ENCODE peak calls at places on chromosomes 2 and 18, in ten cellular contexts. D, W, T, P, Z, S, Q, E, J and V are unnamed samples.

GRCh38 chr18:75472391-75472790 is 44.9 kb upstream of the SMIM21 start:
- DNase-seq in D (no peak), W (no peak), T (no peak), P (no peak), Z (no peak), S (no peak), Q (no peak), E (no peak), J (no peak), V (no peak)

GRCh38 chr2:230441188-230441897 is 25.3 kb downstream of the SP100 start:
- DNase-seq in D (no peak), W (peak), T (no peak), P (no peak), Z (no peak), S (no peak), Q (peak), E (peak), J (no peak), V (no peak)

GRCh38 chr2:134118279-134119116 is 135.4 kb upstream of the MGAT5 start:
- DNase-seq in D (peak), W (peak), T (peak), P (peak), Z (peak), S (peak), Q (peak), E (peak), J (peak), V (peak)

GRCh38 chr2:2763351-2763997 is 432.4 kb upstream of the MYT1L start:
- DNase-seq in D (no peak), W (peak), T (no peak), P (no peak), Z (no peak), S (no peak), Q (no peak), E (no peak), J (no peak), V (no peak)

GRCh38 chr2:231191896-231192872 is 6.2 kb upstream of the ARMC9 start:
- DNase-seq in D (peak), W (no peak), T (peak), P (no peak), Z (peak), S (peak), Q (no peak), E (peak), J (peak), V (peak)

GRCh38 chr2:200306969-200307811 is 697 bp downstream of the SPATS2L start:
- DNase-seq in D (peak), W (peak), T (peak), P (no peak), Z (peak), S (peak), Q (no peak), E (peak), J (peak), V (peak)

GRCh38 chr2:29920130-29920577 is 1.2 kb downstream of the ALK start:
- DNase-seq in D (peak), W (peak), T (peak), P (no peak), Z (no peak), S (peak), Q (no peak), E (peak), J (no peak), V (peak)

GRCh38 chr2:71576541-71576940 is 123.2 kb downstream of the DYSF start:
- DNase-seq in D (no peak), W (no peak), T (no peak), P (no peak), Z (peak), S (no peak), Q (no peak), E (no peak), J (no peak), V (no peak)

GRCh38 chr2:237614151-237614720 is 13.2 kb upstream of the LRRFIP1 start:
- DNase-seq in D (no peak), W (no peak), T (peak), P (no peak), Z (no peak), S (peak), Q (no peak), E (peak), J (peak), V (no peak)

GRCh38 chr2:8704906-8705305 is 23.1 kb downstream of the ID2 start:
- DNase-seq in D (no peak), W (no peak), T (no peak), P (no peak), Z (no peak), S (no peak), Q (no peak), E (no peak), J (no peak), V (no peak)

GRCh38 chr2:191020742-191021381 is 6.9 kb upstream of the STAT1 start:
- DNase-seq in D (peak), W (no peak), T (peak), P (no peak), Z (peak), S (peak), Q (no peak), E (no peak), J (peak), V (peak)

GRCh38 chr2:234725528-234726264 is 226.1 kb upstream of the SH3BP4 start:
- DNase-seq in D (no peak), W (no peak), T (no peak), P (no peak), Z (no peak), S (no peak), Q (no peak), E (no peak), J (no peak), V (no peak)

GRCh38 chr2:233210843-233211600 is 40.5 kb upstream of the ATG16L1 start:
- DNase-seq in D (peak), W (peak), T (no peak), P (peak), Z (peak), S (no peak), Q (no peak), E (peak), J (no peak), V (peak)

GRCh38 chr2:19474128-19474527 is 115.7 kb upstream of the OSR1 start:
- DNase-seq in D (no peak), W (no peak), T (peak), P (no peak), Z (peak), S (no peak), Q (peak), E (no peak), J (peak), V (peak)

GRCh38 chr2:101152195-101153076 is 1.3 kb upstream of the TBC1D8 start:
- DNase-seq in D (peak), W (peak), T (peak), P (peak), Z (no peak), S (peak), Q (peak), E (peak), J (peak), V (peak)

GRCh38 chr2:158740127-158740526 is 55.0 kb upstream of the DAPL1 start:
- DNase-seq in D (no peak), W (no peak), T (no peak), P (no peak), Z (no peak), S (no peak), Q (no peak), E (no peak), J (no peak), V (no peak)

GRCh38 chr2:212489719-212490346 is 48.8 kb downstream of the ERBB4 start:
- DNase-seq in D (no peak), W (no peak), T (no peak), P (no peak), Z (no peak), S (no peak), Q (peak), E (no peak), J (no peak), V (no peak)

GRCh38 chr2:74148457-74149248 is 941 bp upstream of the BOLA3 start:
- DNase-seq in D (no peak), W (no peak), T (no peak), P (no peak), Z (no peak), S (no peak), Q (no peak), E (no peak), J (no peak), V (no peak)
- TF ChIP-seq POLR2A in D (no peak), W (no peak), T (no peak), P (no peak), Z (no peak), S (no peak), Q (peak), E (peak), J (no peak), V (no peak)

DNA sequence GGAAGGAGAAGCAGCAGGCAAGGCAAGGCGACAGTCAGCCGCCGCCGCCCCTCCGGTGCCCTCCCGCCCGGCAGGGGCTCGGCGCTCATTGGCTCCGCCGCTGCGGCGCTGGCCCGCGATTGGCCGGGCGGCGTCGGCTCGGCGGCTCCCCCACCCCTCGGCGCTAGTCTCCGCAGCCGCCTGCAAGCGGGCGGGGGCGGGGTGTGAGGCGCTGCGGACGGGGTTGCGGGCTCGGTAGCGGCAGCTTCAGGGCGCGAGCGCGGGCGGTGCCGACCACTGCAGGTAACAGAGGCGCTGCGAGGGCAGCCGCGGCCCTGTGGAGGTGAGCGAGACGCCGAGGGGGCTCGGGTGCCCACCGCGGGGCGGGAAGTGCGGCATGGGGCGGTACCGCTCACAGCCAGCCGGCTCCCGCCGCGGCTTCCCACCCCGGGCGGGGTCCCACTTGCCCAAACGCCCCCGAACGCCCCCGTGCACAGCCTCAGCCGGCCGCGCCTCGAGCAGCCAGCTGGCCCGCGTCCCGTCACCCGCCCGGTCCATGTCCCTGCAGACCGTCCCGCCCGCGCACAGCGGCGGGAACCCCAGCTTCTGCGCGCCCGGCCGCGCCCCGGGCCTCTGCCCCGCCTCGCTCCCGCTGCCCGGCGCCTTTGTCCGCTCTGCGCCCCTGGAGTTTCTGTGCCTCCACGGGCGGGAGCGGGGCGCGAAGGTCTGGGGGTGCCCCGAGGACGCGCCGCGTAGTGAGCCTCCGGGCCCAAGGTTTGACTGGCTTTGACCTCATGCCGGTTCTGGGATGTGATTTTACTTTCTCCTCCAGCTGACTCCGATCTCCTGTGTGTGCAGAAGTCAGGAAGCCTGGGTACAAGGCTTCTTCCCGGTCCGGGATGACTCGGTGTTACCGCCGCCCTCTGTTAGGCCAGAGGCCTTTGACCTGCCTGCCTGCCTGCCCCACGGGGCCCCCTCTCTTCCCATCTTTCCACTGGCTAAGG is at the start of gene SANBR:
- DNase-seq in D (peak), W (peak), T (peak), P (peak), Z (peak), S (peak), Q (peak), E (peak), J (peak), V (peak)
- TF ChIP-seq POLR2A in D (no peak), W (no peak), T (peak), P (peak), Z (no peak), S (peak), Q (peak), E (peak), J (peak), V (peak)

DNA sequence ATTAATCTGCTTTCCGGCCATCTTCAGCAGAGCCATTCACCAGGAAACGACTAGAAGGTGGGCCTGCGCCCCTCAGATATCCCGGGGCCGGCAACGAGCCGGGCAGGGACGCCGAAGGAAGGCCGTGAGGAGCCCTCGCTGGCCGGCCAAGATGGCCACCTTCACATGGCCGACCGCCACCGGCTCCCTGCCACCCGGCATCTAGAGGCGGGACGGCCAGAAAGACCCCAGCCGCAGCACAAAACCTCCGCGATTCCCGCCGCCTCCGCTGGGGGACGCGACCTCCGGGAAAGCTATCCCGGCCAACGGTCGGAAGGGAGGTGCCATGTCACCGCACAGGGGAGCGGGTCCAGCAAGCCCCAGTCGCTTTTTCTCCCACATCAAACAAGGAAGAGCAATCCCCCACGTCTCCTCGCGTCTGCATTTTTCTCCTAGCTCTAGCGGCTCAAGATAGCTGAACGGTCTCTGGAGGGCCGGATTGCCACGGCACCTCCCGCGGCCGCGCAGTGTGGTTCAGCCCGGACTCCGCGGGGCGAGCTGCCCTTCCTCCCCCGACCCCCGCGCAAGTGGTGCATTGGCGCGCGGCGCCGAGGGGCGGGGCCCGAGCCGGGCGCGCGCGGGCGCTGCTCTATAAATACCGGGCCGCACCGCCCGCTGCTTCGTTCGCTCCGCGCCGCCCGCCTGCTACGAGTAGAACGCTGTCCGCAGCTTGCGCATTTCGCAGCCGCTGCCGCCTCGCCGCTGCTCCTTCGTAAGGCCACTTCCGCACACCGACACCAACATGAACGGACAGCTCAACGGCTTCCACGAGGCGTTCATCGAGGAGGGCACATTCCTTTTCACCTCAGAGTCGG is at the start of gene MAT2A:
- DNase-seq in D (peak), W (peak), T (peak), P (peak), Z (peak), S (peak), Q (peak), E (peak), J (peak), V (peak)
- TF ChIP-seq POLR2A in D (peak), W (peak), T (peak), P (peak), Z (peak), S (peak), Q (peak), E (peak), J (peak), V (peak)

DNA sequence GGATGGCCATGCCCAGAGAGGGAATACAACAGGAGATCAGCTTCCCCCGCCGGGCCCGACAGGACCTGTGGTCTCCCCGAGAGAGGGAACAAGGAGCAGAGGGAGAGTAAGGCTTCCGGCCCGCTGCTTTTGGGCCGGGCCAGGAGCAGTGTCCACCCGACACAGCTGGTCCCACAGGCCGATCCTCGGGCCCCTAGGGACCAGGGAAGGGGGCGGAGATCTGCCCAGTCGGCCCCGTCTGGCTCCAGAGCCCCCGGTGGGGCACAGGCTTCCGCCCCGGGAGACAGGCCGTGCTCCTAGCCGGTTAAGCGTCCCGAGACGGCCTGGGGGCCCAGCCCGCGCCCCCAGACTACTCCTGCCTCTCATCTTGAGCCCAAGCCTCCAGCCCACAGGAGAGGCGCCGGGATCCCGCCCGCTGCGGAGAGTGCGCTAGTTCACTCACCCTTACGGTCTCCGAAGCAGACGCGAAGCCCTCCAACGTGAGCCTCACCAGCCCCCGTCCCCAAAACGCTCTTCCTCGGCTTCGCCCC is at the start of gene MCFD2:
- DNase-seq in D (no peak), W (peak), T (no peak), P (no peak), Z (peak), S (no peak), Q (no peak), E (no peak), J (peak), V (peak)
- TF ChIP-seq POLR2A in D (no peak), W (no peak), T (no peak), P (no peak), Z (peak), S (no peak), Q (no peak), E (peak), J (no peak), V (no peak)

GRCh38 chr2:175140332-175140731 is 27.7 kb downstream of the ATF2 start:
- DNase-seq in D (no peak), W (no peak), T (no peak), P (no peak), Z (no peak), S (no peak), Q (no peak), E (no peak), J (no peak), V (no peak)
- TF ChIP-seq POLR2A in D (no peak), W (no peak), T (no peak), P (no peak), Z (no peak), S (no peak), Q (no peak), E (no peak), J (no peak), V (no peak)

GRCh38 chr2:208265807-208266640 is at the start of gene PIKFYVE:
- DNase-seq in D (peak), W (peak), T (peak), P (peak), Z (peak), S (peak), Q (peak), E (peak), J (peak), V (peak)
- TF ChIP-seq POLR2A in D (peak), W (peak), T (peak), P (no peak), Z (peak), S (peak), Q (peak), E (peak), J (peak), V (peak)

GRCh38 chr18:4224031-4224704 is 230.9 kb downstream of the DLGAP1 start:
- DNase-seq in D (no peak), W (no peak), T (no peak), P (no peak), Z (no peak), S (no peak), Q (no peak), E (no peak), J (no peak), V (no peak)
- TF ChIP-seq POLR2A in D (no peak), W (no peak), T (no peak), P (no peak), Z (no peak), S (no peak), Q (no peak), E (no peak), J (no peak), V (no peak)

GRCh38 chr2:73827018-73827417 is 1.7 kb upstream of the STAMBP start:
- DNase-seq in D (no peak), W (no peak), T (peak), P (no peak), Z (no peak), S (peak), Q (no peak), E (peak), J (no peak), V (peak)

GRCh38 chr2:73830871-73831401 is 2.2 kb downstream of the STAMBP start:
- DNase-seq in D (no peak), W (no peak), T (peak), P (no peak), Z (no peak), S (no peak), Q (no peak), E (peak), J (no peak), V (no peak)

GRCh38 chr2:73827660-73828388 is 937 bp upstream of the STAMBP start:
- DNase-seq in D (no peak), W (no peak), T (no peak), P (no peak), Z (no peak), S (no peak), Q (no peak), E (no peak), J (no peak), V (no peak)

GRCh38 chr2:73828389-73828817 is 358 bp upstream of the STAMBP start:
- DNase-seq in D (no peak), W (no peak), T (no peak), P (no peak), Z (no peak), S (no peak), Q (no peak), E (no peak), J (no peak), V (no peak)

DNA sequence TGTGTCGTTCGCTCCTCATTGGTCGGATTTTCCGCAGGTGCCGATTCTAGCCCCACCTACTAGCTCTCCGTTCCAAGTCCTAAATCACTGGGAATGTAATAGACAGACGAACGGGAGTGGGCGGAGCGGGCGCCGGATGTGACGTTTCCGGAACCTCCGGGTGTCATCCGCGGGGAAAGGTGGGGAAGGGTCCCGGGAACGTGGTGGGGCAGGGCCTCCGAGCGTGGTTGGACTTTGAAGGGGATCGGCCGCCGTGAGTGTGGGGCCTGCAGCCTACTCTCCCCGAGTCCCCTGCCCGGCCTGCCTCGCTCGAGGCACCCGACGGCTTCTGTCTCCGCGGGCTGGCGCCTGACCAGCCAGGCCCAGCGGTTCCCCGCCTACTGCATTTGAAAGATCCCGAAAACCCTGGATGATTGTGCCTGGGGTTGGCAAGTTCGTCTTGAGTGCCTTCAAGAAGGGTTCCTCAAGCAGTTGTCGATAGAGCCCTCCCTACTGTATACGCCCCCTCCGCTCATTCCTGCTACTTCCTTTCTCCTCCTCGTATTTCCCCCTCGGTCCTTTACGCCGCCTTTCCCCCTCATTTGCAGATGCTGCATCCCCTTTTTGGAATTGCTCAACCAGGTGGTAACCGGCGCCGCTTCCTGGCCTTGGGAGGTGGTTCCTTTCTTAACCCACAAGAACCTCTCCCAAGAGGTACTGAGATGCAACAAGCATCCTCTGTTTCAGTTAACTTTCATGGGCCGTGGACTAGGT is at the start of gene STAMBP:
- DNase-seq in D (peak), W (peak), T (peak), P (peak), Z (peak), S (peak), Q (peak), E (peak), J (peak), V (peak)
- TF ChIP-seq POLR2A in D (peak), W (peak), T (peak), P (no peak), Z (peak), S (peak), Q (peak), E (peak), J (peak), V (peak)